ENCODE peak calls at places on chromosome 9, in six cellular contexts. B is upper lobe of right lung, O is kidney, L is pancreas, E is IMR-90, Q is PC-3. T is an unnamed sample.

GRCh38 chr9:103003689-103004088 is 8.6 kb downstream of the CYLC2 start:
- DNase-seq in B (no peak), Q (no peak), O (no peak), L (no peak), E (no peak), T (no peak)

GRCh38 chr9:34256104-34256503 is 73.0 kb downstream of the KIF24 start:
- DNase-seq in Q (peak; percentile 5), O (no peak), B (no peak), L (no peak), E (no peak), T (no peak)

GRCh38 chr9:89723696-89724095 is 118.9 kb downstream of the GADD45G start:
- DNase-seq in O (no peak), B (no peak), L (no peak), Q (no peak), E (no peak), T (no peak)

GRCh38 chr9:115733318-115733717 is 420.3 kb upstream of the PAPPA start:
- DNase-seq in O (no peak), B (no peak), L (no peak), E (no peak), Q (no peak), T (no peak)

GRCh38 chr9:19231126-19232035 is 888 bp downstream of the DENND4C start:
- DNase-seq in E (peak; percentile 17), Q (peak; percentile 4), B (no peak), O (no peak), L (peak; percentile 55), T (peak; percentile 89)

GRCh38 chr9:93677641-93678136 is 101.3 kb downstream of the PHF2 start:
- DNase-seq in Q (no peak), O (peak; percentile 63), B (peak; percentile 48), L (peak; percentile 4), E (no peak), T (peak; percentile 66)

GRCh38 chr9:19049872-19050636 is 827 bp downstream of the RRAGA start:
- DNase-seq in L (no peak), E (peak; percentile 54), B (no peak), Q (peak; percentile 26), O (no peak), T (no peak)

GRCh38 chr9:76701441-76702031 is 62.7 kb upstream of the PCA3 start:
- DNase-seq in E (no peak), O (no peak), B (no peak), L (no peak), Q (no peak), T (no peak)

GRCh38 chr9:118929317-118929716 is 439.9 kb downstream of the BRINP1 start:
- DNase-seq in B (no peak), O (no peak), E (peak; percentile 1), L (no peak), Q (no peak), T (no peak)

GRCh38 chr9:89453452-89453851 is 44.5 kb downstream of the SEMA4D start:
- DNase-seq in B (no peak), L (no peak), E (no peak), O (peak; percentile 49), Q (no peak), T (peak; percentile 66)

GRCh38 chr9:19087601-19088000 is 15.1 kb downstream of the HAUS6 start:
- DNase-seq in E (peak; percentile 59), O (no peak), Q (peak; percentile 30), L (no peak), B (no peak), T (no peak)

GRCh38 chr9:70407081-70407503 is 7.4 kb downstream of the KLF9 start:
- DNase-seq in L (no peak), E (peak; percentile 99), Q (no peak), B (no peak), O (no peak), T (no peak)

GRCh38 chr9:113574381-113575262 is 111.1 kb downstream of the RGS3 start:
- DNase-seq in E (no peak), L (no peak), B (peak; percentile 30), Q (peak; percentile 8), O (peak; percentile 78), T (peak; percentile 67)

GRCh38 chr9:19999491-20000057 is 210.7 kb upstream of the SLC24A2 start:
- DNase-seq in Q (peak; percentile 93), O (no peak), L (no peak), B (no peak), E (peak; percentile 87), T (no peak)

GRCh38 chr9:117411547-117411946 is 3.3 kb downstream of the ASTN2 start:
- DNase-seq in E (peak; percentile 6), L (peak; percentile 67), Q (peak; percentile 32), B (no peak), O (no peak), T (no peak)

GRCh38 chr9:6644346-6645152 is 980 bp downstream of the GLDC start:
- DNase-seq in L (no peak), O (no peak), B (no peak), Q (no peak), E (no peak), T (no peak)

GRCh38 chr9:101878734-101879133 is 140.3 kb upstream of the GRIN3A start:
- DNase-seq in E (no peak), B (no peak), Q (no peak), L (no peak), O (no peak), T (no peak)

GRCh38 chr9:120662513-120662912 is 51.8 kb downstream of the MEGF9 start:
- DNase-seq in Q (no peak), O (no peak), B (no peak), L (no peak), E (no peak), T (no peak)

DNA sequence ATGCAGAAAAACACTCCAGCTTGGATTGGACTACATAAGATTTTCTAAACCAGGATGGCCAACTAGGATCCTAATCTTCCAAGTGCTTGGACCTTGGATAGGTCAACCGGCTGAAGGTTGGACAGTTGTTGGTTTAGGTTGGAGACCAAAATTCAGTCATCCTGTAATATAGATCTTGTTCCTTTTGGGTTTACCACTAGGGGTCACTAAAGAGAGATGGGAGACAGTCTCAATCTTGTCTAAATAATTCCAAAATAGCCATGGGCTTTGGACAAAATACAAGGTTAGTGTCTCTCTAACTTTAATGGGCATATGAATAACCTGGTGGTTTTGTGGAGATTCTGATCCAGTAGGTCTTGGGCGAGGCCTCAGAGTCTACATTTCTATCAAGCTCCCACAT is 148.7 kb upstream of the ERCC6L2 start:
- DNase-seq in Q (peak; percentile 62), B (no peak), L (no peak), E (peak; percentile 59), O (no peak), T (no peak)
- H3K4me1 ChIP-seq in Q (no peaks in the 10 kb centered on the region), B (no peaks in the 10 kb centered on the region), L (no peaks in the 10 kb centered on the region), E (peaks cover 2% of the 10 kb centered on the region), O (no peaks in the 10 kb centered on the region), T (peaks cover 17% of the 10 kb centered on the region)

DNA sequence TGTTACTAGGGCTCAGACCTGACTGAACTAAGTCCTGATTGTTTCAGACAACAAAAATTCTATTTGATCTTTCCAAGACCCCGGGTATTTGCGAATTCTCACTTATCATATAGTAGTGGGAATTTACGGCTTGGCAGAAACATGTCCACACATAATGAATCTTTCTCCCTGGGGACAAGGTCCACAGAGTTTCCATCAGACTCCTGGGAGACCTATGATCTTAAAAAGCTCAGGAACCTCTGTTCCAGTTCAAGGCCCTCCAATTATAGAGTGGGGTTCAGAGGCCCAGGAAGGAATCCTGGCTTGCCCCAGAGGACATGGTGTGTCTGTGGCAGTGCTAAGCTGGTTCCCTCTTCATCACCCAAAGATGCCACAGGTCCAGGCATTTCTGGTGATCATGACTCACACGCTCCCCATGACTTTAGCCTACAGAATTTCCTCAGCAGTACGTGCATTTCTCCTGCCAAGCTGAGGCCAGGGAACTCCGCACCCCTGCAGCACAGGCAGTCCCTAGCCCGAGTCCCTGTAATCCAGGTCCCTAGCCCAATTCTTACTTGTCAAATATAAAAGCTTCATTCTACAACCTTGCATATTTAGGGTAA is 12.6 kb downstream of the RAPGEF1 start:
- DNase-seq in B (no peak), L (no peak), E (peak; percentile 24), O (peak; percentile 7), Q (no peak), T (peak; percentile 41)
- H3K4me1 ChIP-seq in B (peaks cover 65% of the 10 kb centered on the region), L (peaks cover 12% of the 10 kb centered on the region), E (peaks cover 25% of the 10 kb centered on the region), O (peaks cover 32% of the 10 kb centered on the region), Q (peaks cover 18% of the 10 kb centered on the region), T (peaks cover 93% of the 10 kb centered on the region)

DNA sequence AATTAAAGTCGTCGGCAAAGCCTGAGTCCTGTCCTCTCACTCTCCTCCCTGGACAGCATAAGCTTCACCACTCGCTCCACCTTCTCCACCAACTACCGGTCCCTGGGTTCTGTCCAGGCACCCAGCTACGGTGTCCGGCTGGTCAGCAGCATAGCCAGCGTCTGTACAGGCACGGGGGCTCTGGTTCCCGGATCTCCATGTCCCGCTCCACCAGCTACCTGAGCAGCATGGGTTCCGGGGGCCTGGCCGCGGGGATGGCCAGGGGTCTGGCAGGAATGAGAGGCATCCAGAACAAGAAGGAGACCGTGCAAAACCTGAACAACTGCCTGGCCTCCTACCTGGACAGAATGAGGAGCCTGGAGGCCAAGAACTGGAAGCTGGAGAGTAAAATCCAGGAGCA is 1.7 kb upstream of the XPA start:
- DNase-seq in E (no peak), Q (no peak), O (peak; percentile 78), L (no peak), B (no peak), T (peak; percentile 75)
- H3K4me1 ChIP-seq in E (peaks cover 6% of the 10 kb centered on the region), Q (peaks cover 41% of the 10 kb centered on the region), O (peaks cover 18% of the 10 kb centered on the region), L (peaks cover 30% of the 10 kb centered on the region), B (peaks cover 20% of the 10 kb centered on the region), T (peaks cover 40% of the 10 kb centered on the region)

GRCh38 chr9:134187821-134188420 is 23.6 kb upstream of the RNU6ATAC start:
- DNase-seq in E (no peak), O (peak; percentile 47), L (peak; percentile 11), Q (no peak), B (peak; percentile 61), T (peak; percentile 44)

GRCh38 chr9:134189167-134189474 is 24.8 kb upstream of the RNU6ATAC start:
- DNase-seq in Q (no peak), E (no peak), O (peak; percentile 35), B (peak; percentile 44), L (peak; percentile 3), T (peak; percentile 52)

GRCh38 chr9:134188421-134189166 is 24.2 kb upstream of the RNU6ATAC start:
- DNase-seq in L (peak; percentile 13), Q (no peak), B (peak; percentile 53), O (peak; percentile 70), E (no peak), T (peak; percentile 56)

GRCh38 chr9:134190232-134191121 is 26.1 kb upstream of the RNU6ATAC start:
- DNase-seq in L (peak; percentile 12), E (no peak), O (peak; percentile 46), Q (no peak), B (peak; percentile 56), T (peak; percentile 54)

DNA sequence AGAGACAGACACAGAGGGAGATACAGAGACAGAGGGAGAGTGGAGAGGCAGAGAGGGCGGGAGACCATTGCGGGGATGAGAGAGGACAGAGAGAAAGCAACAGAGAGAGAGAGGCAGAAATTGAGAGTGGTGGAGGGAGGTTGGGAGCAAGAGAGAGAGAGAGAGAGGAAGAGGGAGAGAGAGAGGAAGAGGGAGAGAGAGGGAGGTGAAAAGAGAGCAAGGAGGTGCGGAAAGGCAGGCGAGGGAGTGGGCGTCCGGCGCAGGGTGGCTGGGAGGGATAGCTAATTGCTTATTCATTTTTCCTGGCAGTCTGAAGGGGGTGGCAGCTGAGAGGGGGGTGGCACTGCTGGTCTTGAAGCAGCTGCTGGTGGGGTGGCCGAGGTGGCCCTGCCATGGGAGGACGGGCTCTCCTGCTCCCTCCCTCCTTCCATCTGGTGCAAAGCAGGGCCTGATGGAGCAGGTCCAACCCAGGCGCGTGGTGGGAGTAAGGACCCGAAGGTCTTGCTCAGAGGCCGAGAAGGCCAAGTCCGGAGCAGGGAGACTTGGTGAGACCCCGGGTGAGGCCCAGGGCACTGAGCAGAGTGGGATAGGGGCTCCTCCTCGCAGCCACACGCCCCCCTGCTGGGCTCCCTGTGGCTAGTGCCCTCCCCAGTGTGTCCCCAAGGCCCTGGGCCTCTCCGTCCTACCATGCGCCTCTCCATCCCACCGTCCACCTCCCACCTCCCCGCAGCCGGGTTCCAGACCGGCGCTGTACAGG is 25.3 kb upstream of the RNU6ATAC start:
- DNase-seq in Q (no peak), O (peak; percentile 75), B (peak; percentile 55), E (no peak), L (peak; percentile 9), T (peak; percentile 71)
- H3K4me1 ChIP-seq in Q (no peaks in the 10 kb centered on the region), O (peaks cover 10% of the 10 kb centered on the region), B (peaks cover 6% of the 10 kb centered on the region), E (peaks cover 12% of the 10 kb centered on the region), L (no peaks in the 10 kb centered on the region), T (peaks cover 39% of the 10 kb centered on the region)

T was measured in spleen.